ENCODE peak calls at places on chromosomes 2 and 18, in five cellular contexts. H is body of pancreas; J is osteocyte; G is GM12865; T is CD4-positive, alpha-beta T cell. U is an unnamed sample.

GRCh38 chr2:223165423-223166214 is 113.6 kb downstream of the KCNE4 start:
- DNase-seq in G (no peak), H (no peak), J (no peak), T (no peak), U (no peak)

GRCh38 chr2:20491739-20492531 is 45.1 kb downstream of the RHOB start:
- DNase-seq in G (no peak), H (no peak), T (no peak), J (no peak), U (no peak)

GRCh38 chr18:54973046-54973445 is 13.8 kb upstream of the CCDC68 start:
- DNase-seq in H (no peak), T (no peak), J (no peak), G (no peak), U (no peak)

GRCh38 chr2:69278366-69278765 is 108.7 kb downstream of the GFPT1 start:
- DNase-seq in T (no peak), J (no peak), H (no peak), G (no peak), U (no peak)

GRCh38 chr2:147665035-147665434 is 179.8 kb upstream of the ACVR2A start:
- DNase-seq in T (no peak), H (no peak), G (peak; percentile 16), J (no peak), U (no peak)

GRCh38 chr2:2014251-2014761 is 270.0 kb upstream of the PXDN start:
- DNase-seq in G (no peak), J (no peak), H (no peak), T (no peak), U (no peak)

GRCh38 chr2:225318440-225318839 is 81.1 kb upstream of the NYAP2 start:
- DNase-seq in T (no peak), J (no peak), H (no peak), G (no peak), U (no peak)

GRCh38 chr2:129801575-129801974 is 177.9 kb upstream of the RAB6C start:
- DNase-seq in G (no peak), T (no peak), J (no peak), H (no peak), U (no peak)

GRCh38 chr2:176653856-176654443 is 384.7 kb downstream of the MTX2 start:
- DNase-seq in J (no peak), G (peak; percentile 78), H (peak; percentile 43), T (no peak), U (peak; percentile 26)

GRCh38 chr2:176087330-176088047 is 3.7 kb upstream of the EVX2 start:
- DNase-seq in J (peak; percentile 36), G (no peak), H (no peak), T (no peak), U (no peak)

GRCh38 chr2:167114018-167114417 is 225.7 kb downstream of the XIRP2 start:
- DNase-seq in G (no peak), J (no peak), H (no peak), T (no peak), U (no peak)

GRCh38 chr2:19138264-19138825 is 220.1 kb downstream of the OSR1 start:
- DNase-seq in J (no peak), H (no peak), G (no peak), T (no peak), U (no peak)

GRCh38 chr2:239457586-239458445 is 57.0 kb upstream of the HDAC4 start:
- DNase-seq in H (no peak), G (no peak), T (no peak), J (peak; percentile 38), U (no peak)

GRCh38 chr2:161946489-161947107 is 127.4 kb downstream of the DPP4 start:
- DNase-seq in T (no peak), G (peak; percentile 15), J (no peak), H (no peak), U (no peak)

GRCh38 chr2:138787053-138787666 is 7.0 kb upstream of the NXPH2 start:
- DNase-seq in J (no peak), T (no peak), G (peak; percentile 42), H (peak; percentile 35), U (no peak)
- TF ChIP-seq CTCF in J (peak; percentile 71), T (peak; percentile 42), G (peak; percentile 59), H (peak; percentile 52), U (no peak)

DNA sequence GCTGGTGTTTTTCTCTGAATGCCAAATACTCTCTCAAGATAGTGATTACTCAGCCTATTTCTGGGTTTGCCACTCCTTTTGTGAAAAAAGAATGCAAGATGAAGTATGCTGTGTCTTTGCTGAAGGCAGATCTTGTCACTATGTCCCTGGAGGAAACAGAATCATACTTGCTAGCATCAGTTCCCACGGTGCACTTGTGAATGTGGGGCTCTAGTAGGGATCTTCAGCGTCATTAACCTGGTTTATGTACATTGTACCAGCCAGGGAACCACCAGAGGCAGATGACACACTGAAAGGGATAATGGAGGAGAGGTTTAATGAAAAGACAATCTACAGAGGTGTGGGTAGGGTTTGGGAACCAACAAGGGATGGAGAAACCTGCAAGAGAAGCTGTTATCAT is 131.0 kb upstream of the CXCR4 start:
- DNase-seq in G (no peak), H (no peak), T (no peak), J (no peak), U (no peak)
- TF ChIP-seq CTCF in G (no peak), H (no peak), T (no peak), J (no peak), U (no peak)

DNA sequence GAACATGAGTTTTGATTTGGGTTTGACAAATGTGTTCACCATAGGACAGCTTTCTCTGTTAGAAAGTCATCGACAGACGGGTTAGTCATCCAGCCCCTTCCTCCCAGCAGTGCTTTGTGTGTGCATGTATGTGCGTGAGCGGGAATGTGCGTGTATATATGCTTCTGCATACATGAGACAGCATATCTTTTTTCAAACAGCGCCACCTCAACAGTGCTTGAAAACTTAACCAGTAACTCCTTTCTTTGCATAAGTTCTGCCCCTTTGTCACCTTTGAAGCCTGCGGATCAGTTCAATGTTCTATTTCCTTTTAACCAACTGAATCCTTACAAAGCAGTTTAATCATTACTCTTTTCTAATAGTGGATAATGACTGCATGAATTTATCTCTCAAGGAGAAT is 351.4 kb downstream of the LPIN1 start:
- DNase-seq in G (no peak), H (no peak), T (no peak), J (peak; percentile 21), U (no peak)
- TF ChIP-seq CTCF in G (no peak), H (no peak), T (no peak), J (no peak), U (no peak)

DNA sequence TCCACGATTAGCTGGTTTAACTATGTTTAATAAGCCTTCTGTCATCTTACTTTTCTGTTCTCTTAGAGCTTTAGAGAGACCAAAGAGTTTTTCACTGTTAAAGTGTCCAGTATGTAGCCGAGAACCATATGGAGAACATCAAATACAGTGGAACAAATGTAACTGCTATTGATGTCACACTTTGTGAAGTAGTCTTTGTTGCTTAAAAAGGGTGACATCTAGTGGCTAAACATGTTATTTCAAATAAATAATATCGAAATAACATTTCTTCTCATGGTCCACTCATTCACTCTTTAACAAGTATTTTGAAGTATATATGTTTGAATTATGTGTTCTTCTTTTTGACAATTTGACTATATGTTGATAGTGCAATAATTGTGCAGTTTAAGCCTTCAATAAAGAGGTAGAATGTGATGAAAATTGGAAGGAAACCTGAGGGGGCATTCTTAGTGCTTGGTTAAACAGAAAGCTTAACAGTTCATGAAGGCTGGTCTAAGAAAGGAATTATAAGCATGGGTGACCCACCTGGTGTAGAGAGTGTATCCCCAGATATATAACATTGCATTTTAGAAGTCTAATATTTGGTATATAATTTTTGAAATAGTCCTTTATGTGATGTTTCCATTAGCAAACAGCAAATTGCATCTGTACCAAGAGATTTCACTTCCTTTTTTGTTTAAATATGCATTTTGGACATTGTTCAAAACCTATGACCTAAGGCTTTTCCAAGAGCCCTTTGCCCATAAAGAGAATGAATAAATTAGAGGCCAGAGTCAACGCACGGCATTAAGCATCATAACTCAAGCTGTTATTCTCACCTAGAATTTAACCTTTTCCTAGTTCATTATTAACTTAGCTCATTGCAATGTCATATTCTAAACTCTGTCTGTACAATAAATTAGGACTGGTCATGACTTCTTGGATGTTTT is 112.1 kb downstream of the KYNU start:
- DNase-seq in G (peak; percentile 38), H (no peak), J (no peak), T (no peak), U (no peak)
- TF ChIP-seq CTCF in G (peak; percentile 36), H (peak; percentile 12), J (peak; percentile 67), T (peak; percentile 68), U (no peak)

U was measured in omental fat pad.